ENCODE peak calls at places on chromosomes 4 and X, in ten cellular contexts. One of them, this sample, is unnamed.

GRCh38 chr4:126440297-126440696 is 1125.5 kb downstream of the FAT4 start:
- DNase-seq in tibial nerve: no peak
- DNase-seq in osteocyte: no peak
- DNase-seq in Panc1: no peak
- DNase-seq in epithelial cell of esophagus: no peak
- DNase-seq in AG04450: no peak
- DNase-seq in left ventricle myocardium inferior: no peak
- DNase-seq in testis: no peak
- DNase-seq in A549: no peak
- DNase-seq in lower lobe of right lung: no peak
- DNase-seq in this sample: no peak

GRCh38 chr4:13289391-13289790 is 194.7 kb downstream of the RAB28 start:
- DNase-seq in tibial nerve: no peak
- DNase-seq in osteocyte: no peak
- DNase-seq in Panc1: no peak
- DNase-seq in epithelial cell of esophagus: peak; percentile 43
- DNase-seq in AG04450: no peak
- DNase-seq in left ventricle myocardium inferior: no peak
- DNase-seq in testis: no peak
- DNase-seq in A549: no peak
- DNase-seq in lower lobe of right lung: no peak
- DNase-seq in this sample: no peak

GRCh38 chr4:140061883-140062282 is 92.1 kb downstream of the MAML3 start:
- DNase-seq in tibial nerve: no peak
- DNase-seq in osteocyte: no peak
- DNase-seq in Panc1: no peak
- DNase-seq in epithelial cell of esophagus: no peak
- DNase-seq in AG04450: no peak
- DNase-seq in left ventricle myocardium inferior: no peak
- DNase-seq in testis: no peak
- DNase-seq in A549: no peak
- DNase-seq in lower lobe of right lung: no peak
- DNase-seq in this sample: no peak

GRCh38 chrX:153340111-153340510 is 6.2 kb downstream of the ZNF275 start:
- DNase-seq in tibial nerve: no peak
- DNase-seq in osteocyte: peak; percentile 56
- DNase-seq in Panc1: no peak
- DNase-seq in epithelial cell of esophagus: no peak
- DNase-seq in AG04450: no peak
- DNase-seq in left ventricle myocardium inferior: no peak
- DNase-seq in testis: no peak
- DNase-seq in A549: no peak
- DNase-seq in lower lobe of right lung: no peak
- DNase-seq in this sample: no peak

GRCh38 chrX:104565791-104566687 is at the start of gene IL1RAPL2:
- DNase-seq in tibial nerve: no peak
- DNase-seq in osteocyte: no peak
- DNase-seq in Panc1: no peak
- DNase-seq in epithelial cell of esophagus: peak; percentile 62
- DNase-seq in AG04450: no peak
- DNase-seq in left ventricle myocardium inferior: no peak
- DNase-seq in testis: peak; percentile 54
- DNase-seq in A549: peak; percentile 37
- DNase-seq in lower lobe of right lung: peak; percentile 55
- DNase-seq in this sample: peak; percentile 68

GRCh38 chr4:24180586-24180985 is 290.7 kb upstream of the PPARGC1A start:
- DNase-seq in tibial nerve: no peak
- DNase-seq in osteocyte: no peak
- DNase-seq in Panc1: no peak
- DNase-seq in epithelial cell of esophagus: peak; percentile 43
- DNase-seq in AG04450: no peak
- DNase-seq in left ventricle myocardium inferior: no peak
- DNase-seq in testis: no peak
- DNase-seq in A549: no peak
- DNase-seq in lower lobe of right lung: no peak
- DNase-seq in this sample: no peak

GRCh38 chr4:188960411-188961093 is 821.3 kb downstream of the TRIML1 start:
- DNase-seq in tibial nerve: no peak
- DNase-seq in osteocyte: no peak
- DNase-seq in Panc1: no peak
- DNase-seq in epithelial cell of esophagus: no peak
- DNase-seq in AG04450: no peak
- DNase-seq in left ventricle myocardium inferior: no peak
- DNase-seq in testis: no peak
- DNase-seq in A549: no peak
- DNase-seq in lower lobe of right lung: no peak
- DNase-seq in this sample: no peak

GRCh38 chrX:1581132-1581531 is 10.3 kb upstream of the AKAP17A start:
- DNase-seq in tibial nerve: peak; percentile 73
- DNase-seq in osteocyte: peak; percentile 85
- DNase-seq in Panc1: peak; percentile 35
- DNase-seq in epithelial cell of esophagus: peak; percentile 38
- DNase-seq in AG04450: no peak
- DNase-seq in left ventricle myocardium inferior: no peak
- DNase-seq in testis: peak; percentile 83
- DNase-seq in A549: peak; percentile 84
- DNase-seq in lower lobe of right lung: no peak
- DNase-seq in this sample: peak; percentile 55

GRCh38 chrX:154761977-154762528 is 611 bp upstream of the DKC1 start:
- DNase-seq in tibial nerve: no peak
- DNase-seq in osteocyte: no peak
- DNase-seq in Panc1: no peak
- DNase-seq in epithelial cell of esophagus: no peak
- DNase-seq in AG04450: no peak
- DNase-seq in left ventricle myocardium inferior: no peak
- DNase-seq in testis: peak; percentile 33
- DNase-seq in A549: no peak
- DNase-seq in lower lobe of right lung: no peak
- DNase-seq in this sample: no peak

GRCh38 chr4:101158136-101158485 is 189.2 kb downstream of the PPP3CA start:
- DNase-seq in tibial nerve: no peak
- DNase-seq in osteocyte: no peak
- DNase-seq in Panc1: no peak
- DNase-seq in epithelial cell of esophagus: no peak
- DNase-seq in AG04450: no peak
- DNase-seq in left ventricle myocardium inferior: no peak
- DNase-seq in testis: no peak
- DNase-seq in A549: peak; percentile 12
- DNase-seq in lower lobe of right lung: no peak
- DNase-seq in this sample: no peak

GRCh38 chr4:112327950-112328349 is 30.8 kb downstream of the ALPK1 start:
- DNase-seq in tibial nerve: no peak
- DNase-seq in osteocyte: no peak
- DNase-seq in Panc1: no peak
- DNase-seq in epithelial cell of esophagus: peak; percentile 67
- DNase-seq in AG04450: peak; percentile 29
- DNase-seq in left ventricle myocardium inferior: no peak
- DNase-seq in testis: no peak
- DNase-seq in A549: peak; percentile 27
- DNase-seq in lower lobe of right lung: no peak
- DNase-seq in this sample: no peak

DNA sequence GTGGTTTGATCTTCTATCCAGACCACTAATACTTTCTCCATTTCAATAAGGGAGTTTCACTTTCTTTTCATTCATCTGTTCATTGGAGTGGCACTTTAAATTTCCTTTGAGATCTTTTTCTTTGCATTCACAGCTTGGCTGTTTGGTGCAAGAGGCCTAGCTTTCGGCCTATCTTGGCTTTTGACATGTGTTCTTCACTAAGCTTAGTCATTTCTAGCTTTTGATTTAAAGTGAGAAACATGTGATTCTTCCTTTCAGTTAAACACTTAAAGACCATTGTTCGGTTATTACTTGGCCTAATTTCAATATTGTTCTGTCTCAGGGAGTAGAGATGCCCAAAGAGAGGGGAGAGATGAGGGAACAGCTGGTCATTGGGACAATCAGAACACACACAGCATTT is 24.3 kb downstream of the CXCL13 start:
- DNase-seq in tibial nerve: no peak
- DNase-seq in osteocyte: no peak
- DNase-seq in Panc1: no peak
- DNase-seq in epithelial cell of esophagus: no peak
- DNase-seq in AG04450: no peak
- DNase-seq in left ventricle myocardium inferior: no peak
- DNase-seq in testis: no peak
- DNase-seq in A549: no peak
- DNase-seq in lower lobe of right lung: no peak
- DNase-seq in this sample: no peak
- TF ChIP-seq CTCF in tibial nerve: no peak
- TF ChIP-seq CTCF in osteocyte: no peak
- TF ChIP-seq CTCF in Panc1: no peak
- TF ChIP-seq CTCF in epithelial cell of esophagus: no peak
- TF ChIP-seq CTCF in AG04450: no peak
- TF ChIP-seq CTCF in left ventricle myocardium inferior: no peak
- TF ChIP-seq CTCF in testis: no peak
- TF ChIP-seq CTCF in A549: no peak
- TF ChIP-seq CTCF in lower lobe of right lung: no peak
- TF ChIP-seq CTCF in this sample: no peak

GRCh38 chr4:156972370-156972980 is 876 bp upstream of the PDGFC start:
- DNase-seq in tibial nerve: no peak
- DNase-seq in osteocyte: no peak
- DNase-seq in Panc1: no peak
- DNase-seq in epithelial cell of esophagus: peak; percentile 25
- DNase-seq in AG04450: no peak
- DNase-seq in left ventricle myocardium inferior: no peak
- DNase-seq in testis: no peak
- DNase-seq in A549: no peak
- DNase-seq in lower lobe of right lung: no peak
- DNase-seq in this sample: no peak

GRCh38 chr4:156974264-156974663 is 2.7 kb upstream of the PDGFC start:
- DNase-seq in tibial nerve: no peak
- DNase-seq in osteocyte: no peak
- DNase-seq in Panc1: no peak
- DNase-seq in epithelial cell of esophagus: no peak
- DNase-seq in AG04450: no peak
- DNase-seq in left ventricle myocardium inferior: no peak
- DNase-seq in testis: no peak
- DNase-seq in A549: no peak
- DNase-seq in lower lobe of right lung: no peak
- DNase-seq in this sample: no peak

GRCh38 chr4:156971168-156971601 is 414 bp downstream of the PDGFC start:
- DNase-seq in tibial nerve: peak; percentile 19
- DNase-seq in osteocyte: no peak
- DNase-seq in Panc1: no peak
- DNase-seq in epithelial cell of esophagus: no peak
- DNase-seq in AG04450: no peak
- DNase-seq in left ventricle myocardium inferior: peak; percentile 24
- DNase-seq in testis: peak; percentile 38
- DNase-seq in A549: no peak
- DNase-seq in lower lobe of right lung: peak; percentile 56
- DNase-seq in this sample: peak; percentile 44

GRCh38 chr4:156970501-156971167 is 965 bp downstream of the PDGFC start:
- DNase-seq in tibial nerve: peak; percentile 46
- DNase-seq in osteocyte: peak; percentile 90
- DNase-seq in Panc1: no peak
- DNase-seq in epithelial cell of esophagus: peak; percentile 80
- DNase-seq in AG04450: no peak
- DNase-seq in left ventricle myocardium inferior: peak; percentile 55
- DNase-seq in testis: peak; percentile 66
- DNase-seq in A549: peak; percentile 53
- DNase-seq in lower lobe of right lung: peak; percentile 76
- DNase-seq in this sample: peak; percentile 55

DNA sequence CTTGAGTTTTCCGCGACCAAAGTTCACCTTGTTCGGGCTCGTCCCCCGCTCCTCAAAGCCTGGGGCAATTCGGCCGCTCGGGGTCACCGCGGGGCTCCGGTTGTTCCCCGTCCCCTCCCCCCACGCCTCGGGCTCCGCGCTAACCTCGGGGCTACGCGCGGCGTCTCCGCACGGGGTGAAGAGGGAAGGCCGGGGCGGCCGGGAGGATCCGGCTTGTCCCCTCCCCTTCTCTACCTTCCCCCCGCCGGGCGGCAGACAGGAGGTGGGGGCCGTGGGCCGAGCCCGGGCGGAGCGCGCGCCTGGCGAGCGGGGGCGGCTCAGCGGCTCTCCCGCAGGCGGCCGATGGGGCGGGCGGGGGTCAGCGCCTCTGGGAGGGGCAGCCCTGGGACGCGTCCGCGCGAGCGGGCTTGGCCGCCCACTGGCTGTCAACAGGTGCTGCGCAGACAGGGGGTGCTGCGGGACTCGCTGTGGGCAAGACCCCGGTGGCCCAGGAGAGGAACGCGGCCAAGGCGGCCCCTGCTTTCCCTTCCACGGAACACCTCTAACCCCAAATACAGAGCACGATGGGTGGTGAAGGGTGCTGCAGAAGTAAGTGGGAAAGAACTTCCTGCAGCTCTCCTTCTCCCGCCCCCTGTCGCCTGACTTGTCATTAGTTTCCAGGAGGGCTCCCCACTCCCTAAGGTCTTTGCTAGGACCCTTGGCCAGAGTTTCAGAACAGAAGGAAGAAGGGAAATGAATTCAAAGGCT is at the start of gene PDGFC:
- DNase-seq in tibial nerve: peak; percentile 48
- DNase-seq in osteocyte: peak; percentile 91
- DNase-seq in Panc1: no peak
- DNase-seq in epithelial cell of esophagus: peak; percentile 52
- DNase-seq in AG04450: no peak
- DNase-seq in left ventricle myocardium inferior: peak; percentile 79
- DNase-seq in testis: peak; percentile 79
- DNase-seq in A549: peak; percentile 57
- DNase-seq in lower lobe of right lung: peak; percentile 91
- DNase-seq in this sample: peak; percentile 85
- TF ChIP-seq CTCF in tibial nerve: peak; percentile 45
- TF ChIP-seq CTCF in osteocyte: peak; percentile 70
- TF ChIP-seq CTCF in Panc1: peak; percentile 68
- TF ChIP-seq CTCF in epithelial cell of esophagus: peak; percentile 37
- TF ChIP-seq CTCF in AG04450: peak; percentile 44
- TF ChIP-seq CTCF in left ventricle myocardium inferior: peak; percentile 63
- TF ChIP-seq CTCF in testis: peak; percentile 25
- TF ChIP-seq CTCF in A549: peak; percentile 44
- TF ChIP-seq CTCF in lower lobe of right lung: peak; percentile 34
- TF ChIP-seq CTCF in this sample: peak; percentile 55

DNA sequence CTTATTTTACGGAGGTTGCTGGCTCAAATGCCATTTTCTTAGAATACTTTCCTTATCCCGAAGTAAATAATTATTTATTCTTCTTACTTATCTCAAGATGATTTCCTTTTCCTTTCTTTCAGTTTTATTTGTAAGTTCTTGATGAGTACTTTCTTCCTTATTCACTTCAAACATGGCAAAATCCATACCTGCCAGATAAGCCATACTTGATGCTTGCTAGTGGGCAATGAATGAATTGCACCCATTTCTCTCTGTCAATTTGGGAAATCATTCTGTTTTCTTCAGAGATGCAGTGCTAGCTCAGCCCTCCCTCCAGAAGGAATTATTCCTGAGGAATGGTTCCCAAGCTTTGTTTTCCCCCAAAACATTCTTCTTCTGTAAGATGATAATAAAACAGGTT is 598.3 kb downstream of the SPRY1 start:
- DNase-seq in tibial nerve: no peak
- DNase-seq in osteocyte: no peak
- DNase-seq in Panc1: no peak
- DNase-seq in epithelial cell of esophagus: no peak
- DNase-seq in AG04450: no peak
- DNase-seq in left ventricle myocardium inferior: no peak
- DNase-seq in testis: no peak
- DNase-seq in A549: peak; percentile 2
- DNase-seq in lower lobe of right lung: no peak
- DNase-seq in this sample: no peak
- TF ChIP-seq CTCF in tibial nerve: no peak
- TF ChIP-seq CTCF in osteocyte: peak; percentile 19
- TF ChIP-seq CTCF in Panc1: peak; percentile 16
- TF ChIP-seq CTCF in epithelial cell of esophagus: peak; percentile 34
- TF ChIP-seq CTCF in AG04450: no peak
- TF ChIP-seq CTCF in left ventricle myocardium inferior: peak; percentile 17
- TF ChIP-seq CTCF in testis: no peak
- TF ChIP-seq CTCF in A549: no peak
- TF ChIP-seq CTCF in lower lobe of right lung: no peak
- TF ChIP-seq CTCF in this sample: no peak

GRCh38 chrX:24148535-24149345 is 789 bp upstream of the ZFX start:
- DNase-seq in tibial nerve: no peak
- DNase-seq in osteocyte: no peak
- DNase-seq in Panc1: no peak
- DNase-seq in epithelial cell of esophagus: no peak
- DNase-seq in AG04450: no peak
- DNase-seq in left ventricle myocardium inferior: no peak
- DNase-seq in testis: no peak
- DNase-seq in A549: peak; percentile 63
- DNase-seq in lower lobe of right lung: peak; percentile 49
- DNase-seq in this sample: no peak
- TF ChIP-seq CTCF in tibial nerve: no peak
- TF ChIP-seq CTCF in osteocyte: no peak
- TF ChIP-seq CTCF in Panc1: no peak
- TF ChIP-seq CTCF in epithelial cell of esophagus: no peak
- TF ChIP-seq CTCF in AG04450: no peak
- TF ChIP-seq CTCF in left ventricle myocardium inferior: no peak
- TF ChIP-seq CTCF in testis: no peak
- TF ChIP-seq CTCF in A549: no peak
- TF ChIP-seq CTCF in lower lobe of right lung: no peak
- TF ChIP-seq CTCF in this sample: no peak

This sample was measured in Calu3.